ENCODE peak calls at places on chromosomes 1 and 21, in five cellular contexts. X, K, E, R and J are unnamed samples.

GRCh38 chr1:39450956-39451601 is 40.4 kb upstream of the BMP8A start:
- DNase-seq in K (no peak), R (no peak), E (no peak), X (no peak), J (no peak)

GRCh38 chr1:239539856-239540255 is 153.5 kb downstream of the CHRM3 start:
- DNase-seq in K (no peak), X (no peak), R (no peak), E (no peak), J (no peak)

GRCh38 chr1:242129103-242129502 is 130.2 kb upstream of the MAP1LC3C start:
- DNase-seq in R (peak; percentile 31), K (no peak), X (no peak), E (no peak), J (peak; percentile 18)

GRCh38 chr1:109185990-109186703 is 27.6 kb upstream of the SARS1 start:
- DNase-seq in R (no peak), X (no peak), E (peak; percentile 9), K (peak; percentile 68), J (no peak)

GRCh38 chr1:227838181-227838580 is 22.7 kb downstream of the PRSS38 start:
- DNase-seq in E (no peak), X (no peak), R (no peak), K (no peak), J (no peak)

GRCh38 chr1:183810172-183810571 is 5.3 kb downstream of the RGL1 start:
- DNase-seq in X (no peak), K (no peak), E (no peak), R (no peak), J (no peak)

GRCh38 chr1:173915596-173915995 is 1.5 kb downstream of the SERPINC1 start:
- DNase-seq in X (no peak), E (no peak), K (no peak), R (no peak), J (no peak)

GRCh38 chr1:147243228-147243685 is 773 bp downstream of the CHD1L start:
- DNase-seq in K (peak; percentile 70), X (peak; percentile 47), R (no peak), E (no peak), J (no peak)

GRCh38 chr1:55423376-55423775 is 208.2 kb upstream of the USP24 start:
- DNase-seq in K (no peak), R (no peak), X (no peak), E (no peak), J (no peak)

GRCh38 chr1:154155282-154155681 is 409 bp upstream of the NUP210L start:
- DNase-seq in R (no peak), K (no peak), X (no peak), E (no peak), J (no peak)

GRCh38 chr1:217889401-217889800 is 258.3 kb downstream of the SPATA17 start:
- DNase-seq in X (no peak), R (no peak), K (no peak), E (no peak), J (no peak)

GRCh38 chr1:18508084-18508483 is 27.4 kb downstream of the KLHDC7A start:
- DNase-seq in R (no peak), X (no peak), K (no peak), E (no peak), J (no peak)

GRCh38 chr1:100627018-100627716 is 89.2 kb downstream of the GPR88 start:
- DNase-seq in K (no peak), E (no peak), R (no peak), X (no peak), J (no peak)

GRCh38 chr21:34092241-34092921 is 19.0 kb downstream of the MRPS6 start:
- DNase-seq in X (no peak), K (no peak), R (no peak), E (no peak), J (no peak)

GRCh38 chr21:34093083-34093482 is 19.7 kb downstream of the MRPS6 start:
- DNase-seq in X (no peak), R (no peak), E (no peak), K (no peak), J (no peak)

GRCh38 chr21:34091032-34091431 is 17.7 kb downstream of the MRPS6 start:
- DNase-seq in E (no peak), R (no peak), X (no peak), K (no peak), J (no peak)

GRCh38 chr21:34088752-34089151 is 15.4 kb downstream of the MRPS6 start:
- DNase-seq in X (no peak), R (no peak), E (no peak), K (no peak), J (no peak)

DNA sequence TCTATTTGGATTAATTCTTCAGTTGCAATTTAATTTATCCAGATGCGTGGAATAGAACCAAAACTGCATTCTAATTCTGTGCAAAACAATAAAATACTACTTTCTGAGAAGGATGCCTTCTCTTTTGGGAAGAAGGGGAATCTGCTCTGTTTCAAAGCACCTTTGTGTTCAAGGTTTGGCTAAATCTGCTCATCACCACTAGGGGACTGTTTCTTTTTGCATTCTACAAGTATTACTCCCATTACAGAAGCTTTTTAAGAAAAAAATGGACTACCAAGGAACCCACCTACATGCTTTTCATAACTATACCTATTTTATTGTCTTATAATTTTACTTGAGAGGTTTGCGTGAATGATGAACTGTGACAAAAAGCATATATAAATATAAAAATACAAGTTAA is 18.2 kb downstream of the MRPS6 start:
- DNase-seq in K (no peak), R (no peak), X (no peak), E (no peak), J (no peak)
- TF ChIP-seq CTCF in K (no peak), R (peak; percentile 34), X (no peak), E (peak; percentile 35), J (peak; percentile 54)

GRCh38 chr21:16264314-16264713 is 534.5 kb downstream of the USP25 start:
- DNase-seq in R (no peak), K (no peak), E (no peak), X (no peak), J (no peak)
- H3K4me1 ChIP-seq in R (no peaks in the 10 kb centered on the region), K (no peaks in the 10 kb centered on the region), E (no peaks in the 10 kb centered on the region), X (no peaks in the 10 kb centered on the region), J (no peaks in the 10 kb centered on the region)

GRCh38 chr1:42162181-42162580 is 2.4 kb downstream of the GUCA2A start:
- DNase-seq in R (no peak), X (no peak), E (no peak), K (peak; percentile 57), J (no peak)

GRCh38 chr1:42163114-42163513 is 1.4 kb downstream of the GUCA2A start:
- DNase-seq in X (no peak), E (no peak), K (no peak), R (no peak), J (no peak)

GRCh38 chr1:42163536-42164503 is 725 bp downstream of the GUCA2A start:
- DNase-seq in E (no peak), K (peak; percentile 53), X (no peak), R (no peak), J (no peak)

GRCh38 chr1:42165511-42166210 is 1.1 kb upstream of the GUCA2A start:
- DNase-seq in K (peak; percentile 93), X (peak; percentile 96), E (peak; percentile 100), R (no peak), J (peak; percentile 95)

DNA sequence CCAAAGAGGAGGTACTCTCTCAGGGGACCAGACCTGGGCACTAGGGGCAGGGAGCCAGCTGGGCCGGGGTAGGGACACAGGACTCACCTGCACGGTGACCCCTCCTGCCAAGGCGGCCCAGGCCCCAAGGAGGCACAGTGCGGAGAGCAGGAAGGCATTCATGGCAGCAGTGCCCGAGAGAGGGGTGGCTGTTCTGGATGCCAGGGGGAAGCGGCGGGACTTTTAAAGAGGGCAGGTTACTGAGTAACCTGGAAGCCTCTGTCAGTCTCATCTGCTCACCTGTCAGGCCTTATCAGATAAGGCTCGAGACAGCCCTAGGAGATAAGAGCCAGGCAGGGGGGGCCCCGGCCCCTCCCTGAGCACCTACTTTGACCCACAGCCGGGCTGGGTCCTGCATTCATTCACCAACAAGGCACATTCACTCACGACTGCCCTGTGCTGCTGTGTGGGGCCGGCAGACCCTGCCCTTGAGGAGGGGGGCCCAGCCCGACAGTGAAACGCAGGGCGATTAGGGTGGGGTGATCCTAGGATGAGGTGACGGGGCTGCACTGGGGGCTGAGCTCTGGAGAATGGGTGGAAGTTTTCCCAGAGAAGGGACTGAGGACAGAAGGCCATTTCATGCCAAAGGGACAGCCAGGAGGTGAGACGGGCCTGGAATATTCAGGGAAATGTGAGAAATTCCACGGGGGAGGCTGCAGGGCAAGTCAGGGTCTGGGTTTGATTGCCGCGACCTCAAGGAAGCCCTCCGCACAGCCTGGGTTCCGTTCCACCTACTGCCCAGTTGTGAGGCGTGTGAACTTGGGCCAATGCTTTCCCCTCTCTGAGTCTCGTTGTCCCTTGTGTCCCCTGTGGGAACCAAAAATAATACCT is at the start of gene GUCA2A:
- DNase-seq in R (no peak), K (peak; percentile 64), E (no peak), X (peak; percentile 79), J (no peak)
- H3K27ac ChIP-seq in R (no peak within 1 kb of the TSS), K (no peak within 1 kb of the TSS), E (peak within 1 kb of the TSS; percentile 70), X (peak within 1 kb of the TSS; percentile 50), J (no peak within 1 kb of the TSS)

DNA sequence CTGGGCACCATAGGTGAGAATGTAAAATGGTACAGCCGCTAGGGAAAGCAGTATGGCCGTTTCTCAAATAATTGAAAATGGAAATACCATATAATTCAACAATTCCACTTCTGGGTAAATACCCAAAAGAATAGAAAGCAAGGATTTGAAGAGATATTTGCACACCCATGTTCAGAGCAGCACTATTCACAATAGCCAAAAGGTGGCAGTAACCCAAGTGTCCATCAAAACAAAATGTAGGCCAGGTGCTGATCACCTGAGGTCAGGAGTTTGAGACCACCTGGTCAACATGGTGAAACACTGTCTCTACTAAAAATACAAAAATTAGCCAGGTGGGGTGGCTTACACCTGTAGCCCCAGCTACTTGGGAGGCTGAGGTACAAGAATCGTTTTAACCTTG is 62.1 kb downstream of the OLIG1 start:
- DNase-seq in E (no peak), R (peak; percentile 40), K (no peak), X (no peak), J (no peak)
- TF ChIP-seq CTCF in E (no peak), R (peak; percentile 63), K (peak; percentile 15), X (no peak), J (peak; percentile 47)

DNA sequence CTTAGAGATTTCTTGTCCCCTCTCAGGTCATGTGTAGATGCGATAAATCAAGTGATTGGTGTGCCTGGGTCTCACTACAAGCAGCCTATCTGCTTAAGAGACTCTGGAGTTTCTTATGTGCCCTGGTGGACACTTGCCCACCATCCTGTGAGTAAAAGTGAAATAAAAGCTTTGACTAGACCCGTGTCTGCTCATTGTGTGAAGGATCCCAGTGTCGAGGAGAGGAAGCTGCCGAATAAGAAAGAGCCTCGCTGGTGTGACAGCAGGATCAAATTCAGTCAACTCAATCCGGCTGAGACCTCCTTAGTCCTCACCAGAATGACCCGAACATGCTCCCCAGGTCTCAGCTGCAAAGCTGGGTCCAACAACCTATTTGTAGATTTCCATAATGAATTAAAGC is 14.8 kb downstream of the CD2 start:
- DNase-seq in R (no peak), K (no peak), X (no peak), E (no peak), J (no peak)
- H3K4me1 ChIP-seq in R (peaks cover 50% of the 10 kb centered on the region), K (peaks cover 4% of the 10 kb centered on the region), X (no peaks in the 10 kb centered on the region), E (peaks cover 9% of the 10 kb centered on the region), J (no peaks in the 10 kb centered on the region)

DNA sequence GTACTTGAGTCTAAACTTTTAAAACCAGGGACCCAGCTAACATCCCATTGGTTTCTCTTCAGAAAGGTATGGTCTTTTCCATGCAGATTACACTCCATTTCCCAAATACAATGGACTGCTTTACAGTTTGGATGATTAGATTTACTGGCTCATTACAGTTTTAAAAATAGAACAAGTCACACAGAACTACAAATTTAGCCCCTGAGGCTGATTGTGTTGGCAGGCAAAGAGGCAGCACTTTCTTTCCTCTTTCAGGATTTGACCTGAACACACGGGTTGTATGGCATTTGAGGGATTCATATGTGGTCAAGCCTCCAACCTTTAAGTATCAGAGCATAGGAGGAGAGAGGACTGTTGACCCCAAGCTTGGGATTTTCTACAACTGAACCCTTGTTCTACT is 21.8 kb upstream of the VTCN1 start:
- DNase-seq in E (no peak), K (no peak), R (no peak), X (no peak), J (no peak)
- H3K27ac ChIP-seq in E (peak overlapping the region; percentile 2), K (no peak overlapping the region), R (no peak overlapping the region), X (no peak overlapping the region), J (no peak overlapping the region)